ENCODE peak calls at places on chromosomes 4 and X, in eight cellular contexts. U is pancreas; B is CD8-positive, alpha-beta T cell; J is tibial artery; C is CD4-positive, alpha-beta T cell; D is dorsolateral prefrontal cortex; E is prostate gland; Y is hepatocyte. W is an unnamed sample.

GRCh38 chr4:184471872-184472539 is 2.3 kb downstream of the IRF2 start:
- DNase-seq in U (no peak), B (peak; percentile 16), J (no peak), C (no peak), D (no peak), E (peak; percentile 25), Y (peak; percentile 43), W (peak; percentile 38)

GRCh38 chr4:116925900-116926457 is 159.4 kb downstream of the TRAM1L1 start:
- DNase-seq in U (peak; percentile 69), B (no peak), J (no peak), C (no peak), D (no peak), E (no peak), Y (peak; percentile 56), W (no peak)

GRCh38 chr4:121764303-121764701 is 662 bp downstream of the SMIM43 start:
- DNase-seq in U (no peak), B (no peak), J (no peak), C (no peak), D (no peak), E (no peak), Y (no peak), W (no peak)

GRCh38 chr4:120331486-120332281 is 265.0 kb upstream of the MAD2L1 start:
- DNase-seq in U (peak; percentile 61), B (no peak), J (no peak), C (no peak), D (no peak), E (no peak), Y (no peak), W (no peak)

GRCh38 chr4:88333741-88334405 is 44.8 kb upstream of the HERC6 start:
- DNase-seq in U (no peak), B (no peak), J (no peak), C (no peak), D (no peak), E (no peak), Y (no peak), W (no peak)

GRCh38 chrX:118644378-118644777 is 83.0 kb upstream of the IL13RA1 start:
- DNase-seq in U (no peak), B (no peak), J (no peak), C (no peak), D (no peak), E (peak; percentile 4), Y (peak; percentile 29), W (peak; percentile 18)

GRCh38 chrX:103628386-103629290 is at the start of gene TCEAL1:
- DNase-seq in U (peak; percentile 74), B (peak; percentile 37), J (peak; percentile 82), C (peak; percentile 12), D (peak; percentile 66), E (peak; percentile 64), Y (peak; percentile 86), W (no peak)

GRCh38 chr4:8607603-8608481 is 15.3 kb downstream of the CPZ start:
- DNase-seq in U (peak; percentile 81), B (peak; percentile 39), J (no peak), C (peak; percentile 5), D (no peak), E (no peak), Y (peak; percentile 53), W (peak; percentile 37)

GRCh38 chrX:133188631-133189030 is 29.5 kb downstream of the TFDP3 start:
- DNase-seq in U (no peak), B (no peak), J (no peak), C (no peak), D (no peak), E (no peak), Y (no peak), W (no peak)

GRCh38 chr4:187128226-187128625 is 404.6 kb upstream of the FAT1 start:
- DNase-seq in U (no peak), B (no peak), J (no peak), C (no peak), D (no peak), E (no peak), Y (no peak), W (peak; percentile 92)

GRCh38 chr4:15906024-15906443 is 32.5 kb downstream of the FGFBP1 start:
- DNase-seq in U (peak; percentile 62), B (no peak), J (no peak), C (no peak), D (no peak), E (peak; percentile 34), Y (peak; percentile 68), W (peak; percentile 96)

GRCh38 chr4:19241845-19242244 is 1009.9 kb upstream of the SLIT2 start:
- DNase-seq in U (no peak), B (no peak), J (no peak), C (no peak), D (no peak), E (no peak), Y (no peak), W (no peak)

GRCh38 chr4:25818293-25819240 is 44.2 kb downstream of the SEL1L3 start:
- DNase-seq in U (no peak), B (no peak), J (no peak), C (no peak), D (no peak), E (no peak), Y (no peak), W (no peak)

GRCh38 chr4:70868778-70869177 is 29.1 kb upstream of the GRSF1 start:
- DNase-seq in U (no peak), B (no peak), J (no peak), C (no peak), D (no peak), E (no peak), Y (no peak), W (no peak)

GRCh38 chrX:130165181-130165702 is 399 bp downstream of the AIFM1 start:
- DNase-seq in U (no peak), B (no peak), J (peak; percentile 74), C (no peak), D (no peak), E (no peak), Y (no peak), W (no peak)

GRCh38 chr4:27702710-27703431 is 842.2 kb downstream of the STIM2 start:
- DNase-seq in U (no peak), B (no peak), J (no peak), C (no peak), D (peak; percentile 39), E (no peak), Y (peak; percentile 16), W (peak; percentile 3)

GRCh38 chr4:183300070-183300469 is 20.0 kb downstream of the CLDN22 start:
- DNase-seq in U (no peak), B (no peak), J (no peak), C (no peak), D (no peak), E (no peak), Y (peak; percentile 18), W (no peak)

GRCh38 chrX:136168929-136169735 is 21.8 kb downstream of the FHL1 start:
- DNase-seq in U (no peak), B (no peak), J (peak; percentile 76), C (no peak), D (no peak), E (no peak), Y (peak; percentile 66), W (peak; percentile 30)

GRCh38 chr4:127188847-127189246 is 443.9 kb upstream of the INTU start:
- DNase-seq in U (no peak), B (no peak), J (no peak), C (no peak), D (no peak), E (no peak), Y (no peak), W (no peak)

DNA sequence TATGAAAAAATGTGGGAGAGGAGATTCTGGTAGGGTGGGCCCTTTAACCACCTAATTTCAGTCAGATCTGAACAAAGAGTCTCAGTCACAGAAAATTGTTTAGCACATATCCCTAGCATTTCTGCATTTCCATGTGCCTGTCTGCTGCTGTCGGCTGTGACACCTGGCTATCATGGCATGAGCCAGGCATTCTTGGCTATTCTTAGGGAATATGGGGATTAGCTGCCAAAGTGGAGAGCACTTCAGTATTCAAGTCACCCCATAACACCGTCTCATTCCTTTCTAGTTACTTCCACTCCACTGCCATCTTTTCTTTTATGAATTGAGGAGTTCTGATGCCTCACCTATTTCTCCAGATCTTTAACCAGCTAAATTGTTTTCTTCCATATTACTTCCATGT is 211.5 kb downstream of the FRAS1 start:
- DNase-seq in U (no peak), B (no peak), J (no peak), C (no peak), D (no peak), E (no peak), Y (no peak), W (no peak)
- H3K27ac ChIP-seq in U (no peak overlapping the region), B (no peak overlapping the region), J (no peak overlapping the region), C (no peak overlapping the region), D (no peak overlapping the region), E (no peak overlapping the region), Y (no peak overlapping the region), W (no peak overlapping the region)

DNA sequence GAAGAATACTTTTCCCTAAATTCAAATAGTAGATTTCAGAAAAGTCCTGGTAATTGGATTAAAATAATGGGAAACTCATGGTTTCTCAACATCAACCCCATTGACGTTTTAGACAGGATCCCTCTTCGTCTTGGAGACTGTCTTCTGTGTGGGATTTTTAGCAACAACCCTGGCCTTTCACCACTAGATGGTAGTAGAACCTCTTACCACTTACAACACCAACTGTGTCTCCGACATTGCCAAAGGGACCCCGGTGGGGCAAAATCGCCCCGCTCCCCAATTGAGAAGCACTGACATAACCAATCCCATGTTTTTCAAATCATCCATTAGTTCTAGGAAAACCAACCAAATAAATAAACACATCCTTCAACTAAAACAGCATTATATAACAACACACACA is 16.9 kb upstream of the ANOS1 start:
- DNase-seq in U (no peak), B (no peak), J (no peak), C (no peak), D (no peak), E (no peak), Y (peak; percentile 32), W (peak; percentile 36)
- TF ChIP-seq CTCF in U (peak; percentile 42), B (peak; percentile 49), J (peak; percentile 42), C (peak; percentile 33), D (peak; percentile 28), E (no peak), Y (peak; percentile 46), W (peak; percentile 44)

DNA sequence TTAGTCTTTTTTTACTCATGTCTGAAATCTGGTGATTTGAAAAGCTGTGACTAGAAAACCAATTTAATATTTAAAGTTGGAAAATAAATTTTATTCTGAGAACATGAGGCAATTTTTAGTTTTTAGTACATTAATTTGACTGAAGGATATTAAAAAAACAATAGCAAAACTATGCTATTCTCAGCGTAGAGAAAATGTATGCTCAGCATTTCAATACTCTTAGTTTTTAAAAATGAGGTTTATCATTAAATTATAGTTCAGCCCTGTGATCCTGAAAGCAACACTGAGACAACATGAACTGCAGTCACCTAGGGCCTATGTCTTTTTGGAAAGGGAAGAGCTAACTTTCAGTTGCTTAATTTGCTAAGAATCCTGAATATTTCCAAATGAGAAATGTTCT is 9.5 kb downstream of the GALNT7 start:
- DNase-seq in U (no peak), B (no peak), J (no peak), C (no peak), D (no peak), E (no peak), Y (no peak), W (no peak)
- H3K27ac ChIP-seq in U (no peak overlapping the region), B (no peak overlapping the region), J (peak overlapping the region; percentile 18), C (no peak overlapping the region), D (no peak overlapping the region), E (no peak overlapping the region), Y (no peak overlapping the region), W (no peak overlapping the region)

GRCh38 chrX:73581002-73581628 is 18.1 kb downstream of the CHIC1 start:
- DNase-seq in U (no peak), B (no peak), J (no peak), C (no peak), D (no peak), E (no peak), Y (peak; percentile 6), W (no peak)

DNA sequence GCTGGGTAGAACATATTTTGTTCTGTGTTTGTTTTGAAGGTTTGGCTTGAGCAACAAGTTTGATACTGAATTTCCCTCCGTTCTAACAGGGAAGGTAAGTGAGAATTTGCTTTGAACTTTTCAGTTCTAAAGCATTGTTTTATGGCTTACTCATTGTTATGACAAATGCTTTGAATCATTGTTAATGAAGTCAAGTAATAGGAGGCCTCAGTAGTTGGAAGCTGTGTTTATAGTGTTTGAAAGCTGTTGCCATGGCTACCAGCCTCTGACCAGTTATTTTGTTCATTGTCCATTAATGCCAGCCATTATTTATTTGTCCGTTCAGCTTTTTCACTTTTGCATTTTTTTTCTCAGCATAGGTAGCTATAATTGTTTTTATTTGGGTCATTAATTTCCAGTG is 14.4 kb downstream of the CHIC1 start:
- DNase-seq in U (no peak), B (no peak), J (no peak), C (no peak), D (no peak), E (no peak), Y (no peak), W (peak; percentile 50)
- TF ChIP-seq CTCF in U (no peak), B (no peak), J (no peak), C (no peak), D (no peak), E (no peak), Y (no peak), W (no peak)

W was measured in RWPE1.